ENCODE peak calls at places on chromosomes 7 and 10, in five cellular contexts. One of them, this sample, is unnamed.

GRCh38 chr10:77188511-77188910 is 449.1 kb downstream of the KCNMA1 start:
- DNase-seq in right lobe of liver: no peak
- DNase-seq in fibroblast of pulmonary artery: no peak
- DNase-seq in AG09309: no peak
- DNase-seq in prostate gland: no peak
- DNase-seq in this sample: peak; percentile 51

GRCh38 chr10:30491832-30492530 is 58.0 kb downstream of the MAP3K8 start:
- DNase-seq in right lobe of liver: no peak
- DNase-seq in fibroblast of pulmonary artery: no peak
- DNase-seq in AG09309: no peak
- DNase-seq in prostate gland: no peak
- DNase-seq in this sample: no peak

GRCh38 chr7:4806983-4807625 is 31.7 kb downstream of the AP5Z1 start:
- DNase-seq in right lobe of liver: no peak
- DNase-seq in fibroblast of pulmonary artery: no peak
- DNase-seq in AG09309: no peak
- DNase-seq in prostate gland: no peak
- DNase-seq in this sample: no peak

GRCh38 chr10:112565434-112566053 is 118.5 kb downstream of the VTI1A start:
- DNase-seq in right lobe of liver: no peak
- DNase-seq in fibroblast of pulmonary artery: peak; percentile 88
- DNase-seq in AG09309: peak; percentile 50
- DNase-seq in prostate gland: peak; percentile 13
- DNase-seq in this sample: peak; percentile 86

GRCh38 chr10:34780818-34781380 is 34.2 kb downstream of the PARD3 start:
- DNase-seq in right lobe of liver: no peak
- DNase-seq in fibroblast of pulmonary artery: peak; percentile 72
- DNase-seq in AG09309: no peak
- DNase-seq in prostate gland: no peak
- DNase-seq in this sample: peak; percentile 70

GRCh38 chr10:102714621-102715455 is at the start of gene SFXN2:
- DNase-seq in right lobe of liver: peak; percentile 69
- DNase-seq in fibroblast of pulmonary artery: no peak
- DNase-seq in AG09309: no peak
- DNase-seq in prostate gland: peak; percentile 51
- DNase-seq in this sample: no peak

GRCh38 chr7:32516551-32517082 is 21.3 kb downstream of the AVL9 start:
- DNase-seq in right lobe of liver: no peak
- DNase-seq in fibroblast of pulmonary artery: peak; percentile 38
- DNase-seq in AG09309: no peak
- DNase-seq in prostate gland: no peak
- DNase-seq in this sample: peak; percentile 54

GRCh38 chr10:28796606-28797512 is 119.5 kb downstream of the BAMBI start:
- DNase-seq in right lobe of liver: peak; percentile 77
- DNase-seq in fibroblast of pulmonary artery: peak; percentile 93
- DNase-seq in AG09309: no peak
- DNase-seq in prostate gland: no peak
- DNase-seq in this sample: peak; percentile 92

GRCh38 chr7:100366411-100367250 is 6.7 kb upstream of the PILRA start:
- DNase-seq in right lobe of liver: no peak
- DNase-seq in fibroblast of pulmonary artery: no peak
- DNase-seq in AG09309: no peak
- DNase-seq in prostate gland: no peak
- DNase-seq in this sample: no peak

GRCh38 chr10:49518982-49519578 is 19.8 kb downstream of the ERCC6 start:
- DNase-seq in right lobe of liver: no peak
- DNase-seq in fibroblast of pulmonary artery: peak; percentile 75
- DNase-seq in AG09309: no peak
- DNase-seq in prostate gland: peak; percentile 33
- DNase-seq in this sample: peak; percentile 70

GRCh38 chr10:110872984-110873569 is 1.3 kb downstream of the PDCD4 start:
- DNase-seq in right lobe of liver: no peak
- DNase-seq in fibroblast of pulmonary artery: peak; percentile 14
- DNase-seq in AG09309: no peak
- DNase-seq in prostate gland: no peak
- DNase-seq in this sample: peak; percentile 32

GRCh38 chr7:86846494-86847190 is 202.9 kb downstream of the GRM3 start:
- DNase-seq in right lobe of liver: no peak
- DNase-seq in fibroblast of pulmonary artery: no peak
- DNase-seq in AG09309: no peak
- DNase-seq in prostate gland: no peak
- DNase-seq in this sample: no peak

GRCh38 chr10:129744134-129744895 is 219.8 kb downstream of the EBF3 start:
- DNase-seq in right lobe of liver: no peak
- DNase-seq in fibroblast of pulmonary artery: no peak
- DNase-seq in AG09309: no peak
- DNase-seq in prostate gland: no peak
- DNase-seq in this sample: no peak

GRCh38 chr10:78472542-78472890 is 438.9 kb downstream of the RPS24 start:
- DNase-seq in right lobe of liver: no peak
- DNase-seq in fibroblast of pulmonary artery: peak; percentile 6
- DNase-seq in AG09309: no peak
- DNase-seq in prostate gland: peak; percentile 1
- DNase-seq in this sample: no peak

GRCh38 chr7:79921976-79922375 is 212.7 kb upstream of the GNAI1 start:
- DNase-seq in right lobe of liver: no peak
- DNase-seq in fibroblast of pulmonary artery: no peak
- DNase-seq in AG09309: no peak
- DNase-seq in prostate gland: no peak
- DNase-seq in this sample: no peak

GRCh38 chr7:75885011-75885410 is 6.2 kb downstream of the RHBDD2 start:
- DNase-seq in right lobe of liver: no peak
- DNase-seq in fibroblast of pulmonary artery: no peak
- DNase-seq in AG09309: no peak
- DNase-seq in prostate gland: no peak
- DNase-seq in this sample: no peak

GRCh38 chr10:43384252-43385221 is 13.1 kb downstream of the FXYD4 start:
- DNase-seq in right lobe of liver: no peak
- DNase-seq in fibroblast of pulmonary artery: no peak
- DNase-seq in AG09309: no peak
- DNase-seq in prostate gland: no peak
- DNase-seq in this sample: no peak

GRCh38 chr7:16023046-16023445 is 336.6 kb upstream of the MEOX2 start:
- DNase-seq in right lobe of liver: no peak
- DNase-seq in fibroblast of pulmonary artery: no peak
- DNase-seq in AG09309: no peak
- DNase-seq in prostate gland: no peak
- DNase-seq in this sample: no peak

GRCh38 chr7:66869660-66870450 is 51.2 kb upstream of the TMEM248 start:
- DNase-seq in right lobe of liver: no peak
- DNase-seq in fibroblast of pulmonary artery: no peak
- DNase-seq in AG09309: no peak
- DNase-seq in prostate gland: no peak
- DNase-seq in this sample: no peak

GRCh38 chr10:99296605-99297004 is 32.6 kb upstream of the CNNM1 start:
- DNase-seq in right lobe of liver: peak; percentile 59
- DNase-seq in fibroblast of pulmonary artery: no peak
- DNase-seq in AG09309: no peak
- DNase-seq in prostate gland: no peak
- DNase-seq in this sample: no peak

DNA sequence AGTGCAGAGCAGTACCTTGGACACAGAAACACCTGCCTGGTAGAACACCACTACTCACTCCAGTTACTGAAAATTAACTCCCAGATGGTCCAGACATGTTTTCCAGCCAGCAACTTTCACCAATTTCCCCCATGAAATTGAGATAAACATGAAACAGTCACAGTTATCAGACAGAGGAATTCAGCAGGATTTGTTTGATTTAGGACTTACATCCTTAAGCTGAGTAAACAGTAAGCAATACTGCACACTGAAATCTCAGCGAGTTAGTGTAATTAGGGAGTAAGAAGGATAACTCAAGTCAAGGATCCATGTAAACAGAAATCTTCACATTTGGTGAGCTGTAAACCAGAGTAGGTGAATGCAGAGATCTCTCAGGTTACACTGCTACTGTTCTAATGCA is 353.5 kb downstream of the ELMO1 start:
- DNase-seq in right lobe of liver: no peak
- DNase-seq in fibroblast of pulmonary artery: no peak
- DNase-seq in AG09309: no peak
- DNase-seq in prostate gland: no peak
- DNase-seq in this sample: no peak
- H3K4me3 ChIP-seq in right lobe of liver: no peak overlapping the region
- H3K4me3 ChIP-seq in fibroblast of pulmonary artery: no peak overlapping the region
- H3K4me3 ChIP-seq in AG09309: no peak overlapping the region
- H3K4me3 ChIP-seq in prostate gland: no peak overlapping the region
- H3K4me3 ChIP-seq in this sample: no peak overlapping the region

GRCh38 chr7:47808321-47808720 is 139.9 kb downstream of the PKD1L1 start:
- DNase-seq in right lobe of liver: no peak
- DNase-seq in fibroblast of pulmonary artery: no peak
- DNase-seq in AG09309: no peak
- DNase-seq in prostate gland: no peak
- DNase-seq in this sample: no peak

GRCh38 chr7:47807126-47807525 is 141.1 kb downstream of the PKD1L1 start:
- DNase-seq in right lobe of liver: no peak
- DNase-seq in fibroblast of pulmonary artery: no peak
- DNase-seq in AG09309: no peak
- DNase-seq in prostate gland: no peak
- DNase-seq in this sample: no peak

GRCh38 chr7:47806701-47807103 is 141.6 kb downstream of the PKD1L1 start:
- DNase-seq in right lobe of liver: no peak
- DNase-seq in fibroblast of pulmonary artery: peak; percentile 42
- DNase-seq in AG09309: no peak
- DNase-seq in prostate gland: no peak
- DNase-seq in this sample: no peak

GRCh38 chr7:47809387-47809786 is 138.9 kb downstream of the PKD1L1 start:
- DNase-seq in right lobe of liver: no peak
- DNase-seq in fibroblast of pulmonary artery: no peak
- DNase-seq in AG09309: no peak
- DNase-seq in prostate gland: no peak
- DNase-seq in this sample: no peak

GRCh38 chr7:47807756-47808155 is 140.5 kb downstream of the PKD1L1 start:
- DNase-seq in right lobe of liver: no peak
- DNase-seq in fibroblast of pulmonary artery: no peak
- DNase-seq in AG09309: no peak
- DNase-seq in prostate gland: no peak
- DNase-seq in this sample: no peak
- TF ChIP-seq CTCF in right lobe of liver: no peak
- TF ChIP-seq CTCF in fibroblast of pulmonary artery: no peak
- TF ChIP-seq CTCF in AG09309: no peak
- TF ChIP-seq CTCF in prostate gland: no peak
- TF ChIP-seq CTCF in this sample: no peak

DNA sequence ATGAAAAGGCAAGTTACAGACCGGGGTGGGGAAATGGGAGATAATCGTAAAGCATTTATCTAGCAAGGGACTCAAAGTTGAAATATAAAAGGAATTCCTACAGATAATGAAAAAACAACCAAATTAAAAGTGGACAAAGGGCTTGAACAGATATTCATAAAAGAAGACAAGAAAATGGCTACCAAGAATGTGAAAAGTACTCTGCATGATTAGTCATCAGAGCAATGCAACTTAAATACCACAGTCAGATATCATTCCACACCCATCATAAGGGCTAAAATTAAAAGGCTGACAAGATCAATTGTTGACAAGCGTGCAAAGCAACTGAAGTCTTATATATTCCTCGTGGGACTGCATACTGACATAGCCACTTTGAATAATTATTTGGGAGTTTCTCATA is 124.6 kb upstream of the RSU1 start:
- DNase-seq in right lobe of liver: no peak
- DNase-seq in fibroblast of pulmonary artery: no peak
- DNase-seq in AG09309: no peak
- DNase-seq in prostate gland: no peak
- DNase-seq in this sample: peak; percentile 68
- H3K4me3 ChIP-seq in right lobe of liver: no peak overlapping the region
- H3K4me3 ChIP-seq in fibroblast of pulmonary artery: no peak overlapping the region
- H3K4me3 ChIP-seq in AG09309: no peak overlapping the region
- H3K4me3 ChIP-seq in prostate gland: no peak overlapping the region
- H3K4me3 ChIP-seq in this sample: no peak overlapping the region

GRCh38 chr10:3975016-3975415 is 190.0 kb upstream of the KLF6 start:
- DNase-seq in right lobe of liver: no peak
- DNase-seq in fibroblast of pulmonary artery: no peak
- DNase-seq in AG09309: no peak
- DNase-seq in prostate gland: no peak
- DNase-seq in this sample: no peak

GRCh38 chr10:3969876-3970666 is 185.1 kb upstream of the KLF6 start:
- DNase-seq in right lobe of liver: no peak
- DNase-seq in fibroblast of pulmonary artery: no peak
- DNase-seq in AG09309: no peak
- DNase-seq in prostate gland: peak; percentile 27
- DNase-seq in this sample: no peak

GRCh38 chr10:3968727-3969126 is 183.7 kb upstream of the KLF6 start:
- DNase-seq in right lobe of liver: no peak
- DNase-seq in fibroblast of pulmonary artery: no peak
- DNase-seq in AG09309: no peak
- DNase-seq in prostate gland: no peak
- DNase-seq in this sample: no peak

GRCh38 chr10:3972460-3973366 is 187.7 kb upstream of the KLF6 start:
- DNase-seq in right lobe of liver: no peak
- DNase-seq in fibroblast of pulmonary artery: no peak
- DNase-seq in AG09309: no peak
- DNase-seq in prostate gland: no peak
- DNase-seq in this sample: no peak

DNA sequence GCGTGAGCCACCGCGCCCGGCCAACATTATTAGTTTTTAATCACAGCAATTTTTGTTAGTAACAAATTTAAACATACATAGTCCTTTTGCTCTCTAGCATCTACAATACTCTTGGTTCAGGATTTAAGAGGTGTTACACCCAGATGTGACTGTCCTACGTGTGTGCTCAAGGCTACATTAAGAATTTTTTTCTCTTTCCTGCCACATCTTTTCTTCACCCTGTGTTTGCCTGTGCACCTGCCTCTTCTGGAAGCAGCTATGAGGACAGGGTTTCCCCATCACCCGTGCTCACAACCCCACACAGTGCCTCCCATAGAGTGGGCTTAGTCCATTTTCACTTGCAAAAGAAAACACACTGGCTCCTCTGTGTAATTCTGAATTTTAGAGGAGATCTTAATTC is 186.7 kb upstream of the KLF6 start:
- DNase-seq in right lobe of liver: no peak
- DNase-seq in fibroblast of pulmonary artery: no peak
- DNase-seq in AG09309: no peak
- DNase-seq in prostate gland: no peak
- DNase-seq in this sample: no peak
- TF ChIP-seq CTCF in right lobe of liver: no peak
- TF ChIP-seq CTCF in fibroblast of pulmonary artery: no peak
- TF ChIP-seq CTCF in AG09309: no peak
- TF ChIP-seq CTCF in prostate gland: no peak
- TF ChIP-seq CTCF in this sample: no peak

DNA sequence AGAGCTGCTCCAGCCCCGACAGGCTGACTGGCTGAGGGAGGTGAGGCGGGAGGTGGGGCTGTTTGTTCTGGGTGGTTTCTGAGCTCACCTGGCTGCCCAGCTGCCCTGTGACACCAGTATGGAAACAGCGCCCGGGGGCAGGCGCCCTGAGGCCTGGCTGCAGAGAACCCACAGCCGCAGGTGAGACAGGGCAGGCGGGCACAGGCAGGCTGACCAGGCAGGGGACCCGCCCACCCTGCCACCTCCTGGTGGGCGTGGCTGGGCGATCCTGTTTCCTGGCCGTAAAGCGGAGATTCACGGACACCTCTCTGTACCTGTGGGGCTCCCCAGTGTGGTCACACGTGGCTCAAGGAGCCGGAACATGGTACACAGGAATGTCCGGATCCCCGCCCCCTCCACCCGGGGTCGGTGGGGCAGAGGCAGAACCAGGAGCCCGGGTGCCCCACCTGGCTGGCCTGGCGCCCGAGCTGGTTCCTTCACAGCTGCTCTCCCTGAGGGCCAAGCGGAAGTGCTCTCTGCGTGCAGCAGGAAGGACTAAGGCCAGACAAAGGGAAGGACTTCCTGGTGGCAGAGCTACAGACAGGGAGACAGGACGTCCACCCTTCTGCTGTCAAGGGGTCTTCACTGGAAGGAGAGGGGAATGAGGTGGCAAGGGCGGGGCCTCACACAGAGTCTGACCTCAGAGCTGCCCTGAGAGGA is 3.9 kb downstream of the MICALL2 start:
- DNase-seq in right lobe of liver: peak; percentile 73
- DNase-seq in fibroblast of pulmonary artery: no peak
- DNase-seq in AG09309: no peak
- DNase-seq in prostate gland: peak; percentile 88
- DNase-seq in this sample: no peak
- H3K4me3 ChIP-seq in right lobe of liver: peak overlapping the region; percentile 2
- H3K4me3 ChIP-seq in fibroblast of pulmonary artery: no peak overlapping the region
- H3K4me3 ChIP-seq in AG09309: no peak overlapping the region
- H3K4me3 ChIP-seq in prostate gland: peak overlapping the region; percentile 28
- H3K4me3 ChIP-seq in this sample: no peak overlapping the region

This sample was measured in cardiac fibroblast.